ENCODE peak calls at places on chromosomes 3 and 15, in six cellular contexts. E is body of pancreas, I is cardiac muscle cell, P is neural progenitor cell, H is stomach, T is PC-3. K is an unnamed sample.

GRCh38 chr3:66031102-66031698 is 7.5 kb downstream of the MAGI1 start:
- DNase-seq in E (no peak), H (no peak), I (no peak), T (no peak), P (no peak), K (no peak)

GRCh38 chr15:74343797-74344127 is 23.7 kb downstream of the CYP11A1 start:
- DNase-seq in T (no peak), H (no peak), I (no peak), P (no peak), E (no peak), K (no peak)

GRCh38 chr3:27224197-27224596 is 145.0 kb downstream of the NEK10 start:
- DNase-seq in T (no peak), H (no peak), E (no peak), I (no peak), P (no peak), K (peak)

GRCh38 chr3:188772886-188773285 is 398.9 kb upstream of the TPRG1 start:
- DNase-seq in H (peak), P (no peak), T (peak), I (no peak), E (peak), K (no peak)

GRCh38 chr3:17182158-17182557 is 297.4 kb downstream of the PLCL2 start:
- DNase-seq in T (no peak), I (no peak), H (no peak), E (no peak), P (peak), K (no peak)

GRCh38 chr3:98730338-98730737 is 32.8 kb upstream of the ST3GAL6 start:
- DNase-seq in H (no peak), T (peak), I (no peak), P (no peak), E (no peak), K (no peak)

GRCh38 chr3:143199998-143200909 is 80.7 kb downstream of the CHST2 start:
- DNase-seq in E (no peak), I (no peak), T (no peak), P (no peak), H (no peak), K (no peak)

GRCh38 chr3:8318002-8318649 is 183.5 kb upstream of the LMCD1 start:
- DNase-seq in P (no peak), I (no peak), H (no peak), E (no peak), T (peak), K (no peak)

GRCh38 chr3:14000556-14000955 is 120.7 kb upstream of the WNT7A start:
- DNase-seq in E (no peak), T (peak), P (no peak), I (no peak), H (no peak), K (no peak)

GRCh38 chr3:140863481-140864084 is 78.1 kb upstream of the SLC25A36 start:
- DNase-seq in P (peak), E (peak), H (peak), I (peak), T (peak), K (peak)

GRCh38 chr15:61227269-61228024 is 1.7 kb downstream of the RORA start:
- DNase-seq in I (peak), E (peak), T (peak), P (peak), H (no peak), K (no peak)

GRCh38 chr3:170410428-170411029 is 8.1 kb upstream of the CLDN11 start:
- DNase-seq in E (no peak), P (no peak), I (peak), H (no peak), T (peak), K (no peak)

DNA sequence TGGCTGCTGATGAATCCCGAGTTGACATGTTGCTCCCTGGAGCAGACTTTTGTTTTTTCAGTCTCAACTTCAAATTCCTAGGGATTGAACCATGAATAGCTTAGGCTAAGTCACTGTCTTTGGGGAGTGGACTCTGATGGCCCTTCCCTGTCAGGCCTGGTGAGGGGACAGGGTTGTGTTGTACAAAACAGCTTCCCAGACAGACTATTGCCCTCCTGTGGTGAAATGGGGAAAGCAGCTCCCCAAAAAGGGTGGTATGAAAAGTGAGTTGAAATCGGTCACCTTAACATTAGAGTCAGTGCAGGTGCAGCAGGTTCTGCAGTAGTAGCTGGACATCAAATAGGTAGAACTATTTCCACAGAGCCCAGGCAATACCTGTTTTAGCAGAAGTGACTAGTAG is 775.6 kb downstream of the ROBO2 start:
- DNase-seq in H (no peak), I (peak), P (peak), T (peak), E (no peak), K (no peak)
- TF ChIP-seq CTCF in H (no peak), I (no peak), P (peak), T (peak), E (no peak), K (no peak)

DNA sequence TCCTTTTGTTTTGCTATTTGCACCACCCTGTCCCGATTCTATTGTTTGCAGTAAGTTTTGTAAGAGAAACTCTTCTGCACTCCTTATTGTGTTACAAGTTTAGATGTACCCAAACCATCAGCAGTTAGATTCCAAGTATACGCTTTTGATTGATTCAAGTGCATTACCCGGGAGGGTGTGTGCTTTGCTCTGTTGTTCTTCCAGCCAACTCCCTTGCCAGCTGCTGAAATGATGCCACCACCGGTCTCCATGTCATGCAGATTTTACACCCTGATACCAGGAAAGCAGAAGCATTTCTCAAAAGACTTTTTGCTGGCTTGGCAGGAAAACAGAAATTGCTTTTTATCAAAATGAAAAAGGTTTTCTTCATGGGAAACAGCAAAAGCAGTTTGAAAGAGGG is 1006.6 kb upstream of the CFAP20DC start:
- DNase-seq in T (no peak), E (no peak), H (no peak), I (no peak), P (no peak), K (no peak)
- H3K27ac ChIP-seq in T (no peak), E (no peak), H (no peak), I (peak), P (no peak), K (no peak)

GRCh38 chr3:77319711-77320110 is 279.8 kb downstream of the ROBO2 start:
- DNase-seq in I (no peak), T (peak), E (no peak), P (peak), H (no peak), K (no peak)

GRCh38 chr3:77324115-77324514 is 284.2 kb downstream of the ROBO2 start:
- DNase-seq in T (no peak), H (no peak), I (no peak), E (no peak), P (no peak), K (no peak)

GRCh38 chr3:77323616-77324015 is 283.7 kb downstream of the ROBO2 start:
- DNase-seq in E (no peak), T (no peak), P (no peak), H (no peak), I (no peak), K (no peak)

GRCh38 chr3:77321646-77322045 is 281.7 kb downstream of the ROBO2 start:
- DNase-seq in I (peak), H (no peak), P (no peak), T (peak), E (no peak), K (no peak)

GRCh38 chr3:77320514-77320913 is 280.6 kb downstream of the ROBO2 start:
- DNase-seq in H (no peak), P (peak), T (peak), I (peak), E (no peak), K (no peak)
- TF ChIP-seq CTCF in H (peak), P (peak), T (peak), I (peak), E (peak), K (peak)

GRCh38 chr3:168989396-168989795 is 674.1 kb downstream of the MECOM start:
- DNase-seq in H (peak), T (peak), I (no peak), P (no peak), E (no peak), K (no peak)

GRCh38 chr3:168991813-168992212 is 671.7 kb downstream of the MECOM start:
- DNase-seq in P (no peak), H (no peak), E (no peak), I (no peak), T (peak), K (no peak)

GRCh38 chr3:168990621-168991020 is 672.9 kb downstream of the MECOM start:
- DNase-seq in H (no peak), P (no peak), T (no peak), E (no peak), I (no peak), K (no peak)

GRCh38 chr3:168988867-168989266 is 674.6 kb downstream of the MECOM start:
- DNase-seq in P (no peak), H (no peak), T (no peak), I (no peak), E (no peak), K (no peak)

GRCh38 chr3:168990111-168990510 is 673.4 kb downstream of the MECOM start:
- DNase-seq in E (no peak), T (no peak), I (peak), P (no peak), H (no peak), K (no peak)
- H3K27ac ChIP-seq in E (no peak), T (no peak), I (no peak), P (no peak), H (no peak), K (no peak)

GRCh38 chr3:106611123-106611522 is 742.3 kb upstream of the CBLB start:
- DNase-seq in P (no peak), I (no peak), E (no peak), T (no peak), H (no peak), K (no peak)

GRCh38 chr3:106609666-106610301 is 741.0 kb upstream of the CBLB start:
- DNase-seq in H (peak), P (peak), I (peak), E (peak), T (peak), K (peak)

GRCh38 chr3:106611841-106612240 is 743.0 kb upstream of the CBLB start:
- DNase-seq in T (no peak), E (no peak), P (no peak), I (no peak), H (no peak), K (no peak)

GRCh38 chr3:106610362-106610997 is 741.7 kb upstream of the CBLB start:
- DNase-seq in H (no peak), E (no peak), I (no peak), P (no peak), T (peak), K (no peak)
- TF ChIP-seq CTCF in H (no peak), E (no peak), I (no peak), P (no peak), T (no peak), K (no peak)

GRCh38 chr3:99870712-99871111 is 53.0 kb downstream of the CMSS1 start:
- DNase-seq in T (no peak), P (no peak), I (no peak), E (no peak), H (no peak), K (no peak)
- H3K27ac ChIP-seq in T (no peak), P (no peak), I (no peak), E (peak), H (no peak), K (peak)

GRCh38 chr3:171563298-171563697 is 103.1 kb upstream of the TNIK start:
- DNase-seq in I (no peak), H (no peak), P (no peak), E (no peak), T (no peak), K (no peak)
- TF ChIP-seq CTCF in I (no peak), H (no peak), P (peak), E (no peak), T (no peak), K (no peak)

GRCh38 chr3:111070772-111071256 is 802 bp upstream of the NECTIN3 start:
- DNase-seq in H (no peak), I (no peak), P (no peak), E (no peak), T (no peak), K (no peak)
- H3K27ac ChIP-seq in H (peak), I (peak), P (peak), E (peak), T (peak), K (peak)